ENCODE peak calls at places on chromosomes 16 and 17, in seven cellular contexts. E is stimulated activated CD4-positive, alpha-beta T cell treated with anti-CD3 and anti-CD28 coated beads, Interleukin-1b, Interleukin-23, amount 100 ng/mL, for 4 hours; Z is KBM-7; C is T-helper 2 cell; D is suprapubic skin; L is sciatic nerve; Y is progenitor cell of endocrine pancreas. W is an unnamed sample.

GRCh38 chr17:19447085-19447583 is 36.1 kb downstream of the RNF112 start:
- DNase-seq in Z (peak; percentile 84), C (peak; percentile 45), Y (peak; percentile 69), D (peak; percentile 77), E (peak; percentile 76), L (peak; percentile 83), W (peak; percentile 79)

GRCh38 chr16:49469930-49470451 is 96.4 kb downstream of the C16orf78 start:
- DNase-seq in Z (no peak), E (no peak), C (no peak), L (peak; percentile 33), D (peak; percentile 54), Y (no peak), W (peak; percentile 46)

GRCh38 chr17:7234100-7235012 is at the start of gene DVL2:
- DNase-seq in E (peak; percentile 93), D (peak; percentile 98), Y (peak; percentile 88), C (peak; percentile 87), L (peak; percentile 99), Z (peak; percentile 97), W (peak; percentile 96)

GRCh38 chr17:78362232-78362631 is 2.4 kb upstream of the SOCS3 start:
- DNase-seq in D (no peak), L (no peak), C (no peak), Z (no peak), E (no peak), Y (no peak), W (no peak)

GRCh38 chr17:7818026-7818425 is 16.0 kb upstream of the KDM6B start:
- DNase-seq in E (no peak), C (no peak), D (no peak), Y (no peak), L (no peak), Z (no peak), W (no peak)

GRCh38 chr17:15963670-15964110 is 18.8 kb downstream of the ADORA2B start:
- DNase-seq in C (no peak), Y (no peak), L (no peak), D (no peak), E (no peak), Z (no peak), W (no peak)

GRCh38 chr17:2192367-2193028 is 111.1 kb downstream of the SMG6 start:
- DNase-seq in D (no peak), Y (no peak), E (peak; percentile 24), C (peak; percentile 17), Z (peak; percentile 90), L (peak; percentile 49), W (no peak)

GRCh38 chr17:6257339-6257738 is 177.6 kb downstream of the AIPL1 start:
- DNase-seq in D (no peak), Y (no peak), C (no peak), L (no peak), E (no peak), Z (no peak), W (no peak)

GRCh38 chr17:74192950-74193781 is 10.3 kb upstream of the RPL38 start:
- DNase-seq in Z (peak; percentile 37), Y (no peak), L (no peak), C (no peak), D (no peak), E (no peak), W (no peak)

GRCh38 chr16:87041732-87042131 is 275.5 kb downstream of the C16orf95 start:
- DNase-seq in E (no peak), Z (no peak), Y (no peak), C (no peak), D (no peak), L (no peak), W (peak; percentile 47)

GRCh38 chr17:51703364-51704341 is 443.3 kb downstream of the UTP18 start:
- DNase-seq in Z (no peak), C (no peak), Y (no peak), E (no peak), L (peak; percentile 79), D (peak; percentile 62), W (no peak)

GRCh38 chr17:73342057-73342522 is 30.3 kb upstream of the CDC42EP4 start:
- DNase-seq in Z (no peak), L (peak; percentile 88), C (no peak), Y (no peak), D (no peak), E (no peak), W (no peak)

GRCh38 chr17:34369571-34369970 is 6.5 kb upstream of the CCL1 start:
- DNase-seq in D (no peak), Z (no peak), Y (no peak), E (no peak), C (no peak), L (no peak), W (peak; percentile 56)

GRCh38 chr17:76261421-76262215 is 3.5 kb upstream of the UBALD2 start:
- DNase-seq in C (no peak), Y (no peak), D (no peak), L (no peak), E (no peak), Z (peak; percentile 48), W (no peak)

GRCh38 chr16:68093816-68094613 is 8.8 kb downstream of the NFATC3 start:
- DNase-seq in L (no peak), E (no peak), C (no peak), D (no peak), Z (peak; percentile 53), Y (no peak), W (no peak)

GRCh38 chr17:48568499-48569259 is 9.5 kb downstream of the HOXB4 start:
- DNase-seq in Z (no peak), L (no peak), C (no peak), D (no peak), E (no peak), Y (no peak), W (no peak)

GRCh38 chr16:31484491-31485171 is 1.7 kb downstream of the SLC5A2 start:
- DNase-seq in Z (no peak), E (no peak), D (no peak), Y (no peak), C (no peak), L (no peak), W (no peak)

GRCh38 chr16:1146409-1146808 is 6.5 kb upstream of the CACNA1H start:
- DNase-seq in L (no peak), Z (no peak), C (no peak), E (no peak), Y (no peak), D (no peak), W (no peak)

GRCh38 chr17:61833536-61834203 is 29.7 kb downstream of the BRIP1 start:
- DNase-seq in C (no peak), E (no peak), Z (no peak), L (no peak), D (no peak), Y (no peak), W (no peak)

W was measured in coronary artery.